ENCODE peak calls at places on chromosome 17, in eight cellular contexts. One of them, this sample, is unnamed.

GRCh38 chr17:76543482-76544122 is 3.8 kb downstream of the PRCD start:
- DNase-seq in GM12878: no peak
- DNase-seq in transverse colon: no peak
- DNase-seq in endothelial cell of umbilical vein: no peak
- DNase-seq in HepG2: no peak
- DNase-seq in HCT116: no peak
- DNase-seq in breast epithelium: no peak
- DNase-seq in stomach: no peak
- DNase-seq in this sample: no peak

GRCh38 chr17:69404398-69404797 is 10.1 kb upstream of the MAP2K6 start:
- DNase-seq in transverse colon: no peak
- DNase-seq in HepG2: no peak
- DNase-seq in breast epithelium: no peak
- DNase-seq in endothelial cell of umbilical vein: no peak
- DNase-seq in GM12878: no peak
- DNase-seq in HCT116: no peak
- DNase-seq in stomach: no peak
- DNase-seq in this sample: no peak

GRCh38 chr17:75404223-75404738 is 1.2 kb downstream of the GRB2 start:
- DNase-seq in HepG2: peak
- DNase-seq in GM12878: no peak
- DNase-seq in HCT116: peak
- DNase-seq in endothelial cell of umbilical vein: peak
- DNase-seq in transverse colon: peak
- DNase-seq in breast epithelium: no peak
- DNase-seq in stomach: peak
- DNase-seq in this sample: peak

GRCh38 chr17:21352221-21352980 is 23.8 kb upstream of the KCNJ12 start:
- DNase-seq in endothelial cell of umbilical vein: no peak
- DNase-seq in stomach: no peak
- DNase-seq in HCT116: no peak
- DNase-seq in breast epithelium: no peak
- DNase-seq in HepG2: no peak
- DNase-seq in transverse colon: peak
- DNase-seq in GM12878: no peak
- DNase-seq in this sample: no peak

GRCh38 chr17:57574040-57574513 is 171.0 kb downstream of the CCDC182 start:
- DNase-seq in transverse colon: no peak
- DNase-seq in HepG2: no peak
- DNase-seq in stomach: no peak
- DNase-seq in breast epithelium: peak
- DNase-seq in GM12878: no peak
- DNase-seq in HCT116: no peak
- DNase-seq in endothelial cell of umbilical vein: no peak
- DNase-seq in this sample: peak

GRCh38 chr17:28745052-28745776 is 1.4 kb downstream of the TRAF4 start:
- DNase-seq in endothelial cell of umbilical vein: peak
- DNase-seq in HepG2: peak
- DNase-seq in GM12878: no peak
- DNase-seq in transverse colon: peak
- DNase-seq in breast epithelium: peak
- DNase-seq in HCT116: no peak
- DNase-seq in stomach: peak
- DNase-seq in this sample: peak

GRCh38 chr17:41308918-41309359 is at the start of gene KRTAP16-1:
- DNase-seq in endothelial cell of umbilical vein: no peak
- DNase-seq in HCT116: no peak
- DNase-seq in transverse colon: no peak
- DNase-seq in breast epithelium: no peak
- DNase-seq in GM12878: no peak
- DNase-seq in HepG2: no peak
- DNase-seq in stomach: no peak
- DNase-seq in this sample: no peak

GRCh38 chr17:29590979-29591736 is 1.7 kb upstream of the GIT1 start:
- DNase-seq in breast epithelium: no peak
- DNase-seq in GM12878: no peak
- DNase-seq in HCT116: peak
- DNase-seq in HepG2: peak
- DNase-seq in transverse colon: peak
- DNase-seq in endothelial cell of umbilical vein: no peak
- DNase-seq in stomach: no peak
- DNase-seq in this sample: no peak

GRCh38 chr17:8887834-8888703 is 20.6 kb upstream of the PIK3R6 start:
- DNase-seq in endothelial cell of umbilical vein: no peak
- DNase-seq in HCT116: no peak
- DNase-seq in stomach: no peak
- DNase-seq in transverse colon: no peak
- DNase-seq in HepG2: peak
- DNase-seq in GM12878: no peak
- DNase-seq in breast epithelium: no peak
- DNase-seq in this sample: no peak

GRCh38 chr17:62648247-62648953 is 20.9 kb downstream of the MRC2 start:
- DNase-seq in HCT116: no peak
- DNase-seq in transverse colon: no peak
- DNase-seq in GM12878: no peak
- DNase-seq in stomach: no peak
- DNase-seq in breast epithelium: no peak
- DNase-seq in HepG2: no peak
- DNase-seq in endothelial cell of umbilical vein: no peak
- DNase-seq in this sample: no peak

GRCh38 chr17:9935408-9935807 is 30.3 kb upstream of the RCVRN start:
- DNase-seq in breast epithelium: peak
- DNase-seq in GM12878: no peak
- DNase-seq in transverse colon: no peak
- DNase-seq in HCT116: no peak
- DNase-seq in endothelial cell of umbilical vein: no peak
- DNase-seq in stomach: no peak
- DNase-seq in HepG2: no peak
- DNase-seq in this sample: no peak

GRCh38 chr17:15262291-15263205 is 2.6 kb downstream of the PMP22 start:
- DNase-seq in GM12878: no peak
- DNase-seq in transverse colon: peak
- DNase-seq in stomach: peak
- DNase-seq in HepG2: no peak
- DNase-seq in endothelial cell of umbilical vein: peak
- DNase-seq in breast epithelium: peak
- DNase-seq in HCT116: peak
- DNase-seq in this sample: peak

GRCh38 chr17:348692-349425 is 3.7 kb downstream of the RPH3AL start:
- DNase-seq in stomach: peak
- DNase-seq in GM12878: no peak
- DNase-seq in HCT116: no peak
- DNase-seq in HepG2: peak
- DNase-seq in breast epithelium: no peak
- DNase-seq in endothelial cell of umbilical vein: peak
- DNase-seq in transverse colon: peak
- DNase-seq in this sample: peak

GRCh38 chr17:80984749-80985148 is 6.9 kb upstream of the CHMP6 start:
- DNase-seq in HCT116: peak
- DNase-seq in GM12878: no peak
- DNase-seq in breast epithelium: no peak
- DNase-seq in HepG2: peak
- DNase-seq in transverse colon: no peak
- DNase-seq in stomach: no peak
- DNase-seq in endothelial cell of umbilical vein: no peak
- DNase-seq in this sample: no peak

GRCh38 chr17:43442711-43443110 is 41.1 kb upstream of the DHX8 start:
- DNase-seq in HepG2: no peak
- DNase-seq in stomach: no peak
- DNase-seq in transverse colon: no peak
- DNase-seq in GM12878: no peak
- DNase-seq in HCT116: no peak
- DNase-seq in breast epithelium: no peak
- DNase-seq in endothelial cell of umbilical vein: no peak
- DNase-seq in this sample: no peak

GRCh38 chr17:17692353-17693252 is 11.3 kb downstream of the RAI1 start:
- DNase-seq in endothelial cell of umbilical vein: peak
- DNase-seq in GM12878: no peak
- DNase-seq in HepG2: peak
- DNase-seq in stomach: no peak
- DNase-seq in transverse colon: no peak
- DNase-seq in breast epithelium: no peak
- DNase-seq in HCT116: no peak
- DNase-seq in this sample: no peak

GRCh38 chr17:60529806-60530205 is 3.8 kb upstream of the APPBP2 start:
- DNase-seq in stomach: no peak
- DNase-seq in GM12878: no peak
- DNase-seq in HepG2: no peak
- DNase-seq in transverse colon: no peak
- DNase-seq in endothelial cell of umbilical vein: no peak
- DNase-seq in breast epithelium: no peak
- DNase-seq in HCT116: no peak
- DNase-seq in this sample: no peak

GRCh38 chr17:1379930-1380313 is 20.1 kb downstream of the YWHAE start:
- DNase-seq in breast epithelium: no peak
- DNase-seq in HepG2: no peak
- DNase-seq in GM12878: peak
- DNase-seq in stomach: no peak
- DNase-seq in endothelial cell of umbilical vein: no peak
- DNase-seq in HCT116: no peak
- DNase-seq in transverse colon: no peak
- DNase-seq in this sample: no peak

GRCh38 chr17:1376061-1376460 is 24.0 kb downstream of the YWHAE start:
- DNase-seq in breast epithelium: no peak
- DNase-seq in endothelial cell of umbilical vein: no peak
- DNase-seq in GM12878: no peak
- DNase-seq in HCT116: no peak
- DNase-seq in transverse colon: no peak
- DNase-seq in HepG2: no peak
- DNase-seq in stomach: no peak
- DNase-seq in this sample: no peak

GRCh38 chr17:1379208-1379929 is 20.7 kb downstream of the YWHAE start:
- DNase-seq in HCT116: no peak
- DNase-seq in stomach: no peak
- DNase-seq in HepG2: no peak
- DNase-seq in GM12878: no peak
- DNase-seq in transverse colon: no peak
- DNase-seq in breast epithelium: no peak
- DNase-seq in endothelial cell of umbilical vein: no peak
- DNase-seq in this sample: no peak

GRCh38 chr17:1375615-1376014 is 24.4 kb downstream of the YWHAE start:
- DNase-seq in GM12878: no peak
- DNase-seq in HepG2: no peak
- DNase-seq in endothelial cell of umbilical vein: no peak
- DNase-seq in breast epithelium: no peak
- DNase-seq in transverse colon: no peak
- DNase-seq in stomach: no peak
- DNase-seq in HCT116: no peak
- DNase-seq in this sample: no peak

DNA sequence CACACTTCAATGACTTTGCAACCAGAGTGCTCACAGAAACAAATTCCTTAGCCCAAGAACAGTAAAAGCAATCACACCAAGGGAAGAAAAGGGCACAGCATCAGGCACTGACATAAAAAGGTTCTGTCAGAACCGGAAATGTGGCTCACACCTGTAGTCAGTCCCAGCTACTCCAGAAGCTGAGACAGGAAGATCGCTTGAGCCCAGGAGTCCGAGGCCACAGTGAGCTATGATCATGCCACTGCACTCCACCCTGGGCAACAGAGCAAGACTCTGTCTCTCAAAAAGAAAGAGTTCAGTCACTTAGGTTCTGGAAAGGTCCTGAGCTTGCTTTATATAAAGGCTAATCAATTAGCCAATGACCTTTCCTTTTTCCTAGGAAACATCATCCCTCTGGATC is 22.7 kb downstream of the YWHAE start:
- DNase-seq in transverse colon: no peak
- DNase-seq in HCT116: no peak
- DNase-seq in GM12878: no peak
- DNase-seq in breast epithelium: no peak
- DNase-seq in endothelial cell of umbilical vein: no peak
- DNase-seq in stomach: no peak
- DNase-seq in HepG2: no peak
- DNase-seq in this sample: no peak
- H3K27ac ChIP-seq in transverse colon: peak
- H3K27ac ChIP-seq in HCT116: no peak
- H3K27ac ChIP-seq in GM12878: peak
- H3K27ac ChIP-seq in breast epithelium: peak
- H3K27ac ChIP-seq in endothelial cell of umbilical vein: no peak
- H3K27ac ChIP-seq in stomach: peak
- H3K27ac ChIP-seq in HepG2: no peak
- H3K27ac ChIP-seq in this sample: peak

GRCh38 chr17:39360537-39360936 is 40.9 kb downstream of the FBXL20 start:
- DNase-seq in transverse colon: no peak
- DNase-seq in HCT116: no peak
- DNase-seq in HepG2: no peak
- DNase-seq in GM12878: no peak
- DNase-seq in endothelial cell of umbilical vein: no peak
- DNase-seq in breast epithelium: no peak
- DNase-seq in stomach: no peak
- DNase-seq in this sample: no peak
- TF ChIP-seq POLR2AphosphoS5 in transverse colon: no peak
- TF ChIP-seq POLR2AphosphoS5 in HCT116: no peak
- TF ChIP-seq POLR2AphosphoS5 in HepG2: no peak
- TF ChIP-seq POLR2AphosphoS5 in GM12878: no peak
- TF ChIP-seq POLR2AphosphoS5 in endothelial cell of umbilical vein: no peak
- TF ChIP-seq POLR2AphosphoS5 in breast epithelium: no peak
- TF ChIP-seq POLR2AphosphoS5 in stomach: no peak
- TF ChIP-seq POLR2AphosphoS5 in this sample: no peak

DNA sequence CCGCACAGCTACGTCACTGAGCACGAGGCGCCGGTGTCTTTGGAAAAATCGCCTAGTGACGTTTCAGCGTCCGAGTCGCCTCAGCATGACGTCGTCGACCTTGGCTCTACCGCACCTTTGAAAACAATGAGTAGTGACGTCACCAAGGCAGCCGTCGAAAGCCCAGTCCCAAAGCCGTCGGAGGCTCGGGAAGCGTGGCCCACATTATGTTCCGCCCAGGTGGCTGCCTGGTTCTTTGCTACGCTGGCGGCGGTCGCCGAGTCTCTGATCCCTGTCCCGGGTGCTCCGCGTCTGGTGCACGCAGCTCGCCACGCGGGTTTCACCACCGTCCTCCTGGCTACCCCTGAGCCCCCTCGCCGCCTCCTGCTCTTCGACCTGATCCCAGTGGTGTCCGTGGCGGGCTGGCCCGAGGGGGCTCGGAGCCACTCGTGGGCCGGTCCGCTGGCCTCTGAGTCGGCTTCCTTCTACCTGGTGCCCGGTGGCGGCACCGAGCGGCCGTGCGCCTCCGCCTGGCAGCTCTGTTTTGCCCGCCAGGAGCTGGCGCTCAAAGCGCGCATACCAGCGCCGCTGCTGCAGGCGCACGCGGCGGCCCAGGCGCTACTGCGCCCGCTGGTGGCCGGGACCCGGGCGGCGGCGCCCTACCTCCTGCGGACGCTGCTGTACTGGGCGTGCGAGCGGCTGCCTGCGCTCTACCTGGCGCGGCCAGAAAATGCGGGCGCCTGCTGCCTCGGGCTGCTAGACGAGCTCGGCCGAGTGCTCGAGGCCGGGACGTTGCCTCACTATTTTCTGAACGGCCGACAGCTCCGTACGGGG is 1.5 kb downstream of the TMEM102 start:
- DNase-seq in endothelial cell of umbilical vein: peak
- DNase-seq in transverse colon: peak
- DNase-seq in HCT116: peak
- DNase-seq in GM12878: no peak
- DNase-seq in HepG2: peak
- DNase-seq in breast epithelium: peak
- DNase-seq in stomach: peak
- DNase-seq in this sample: peak
- TF ChIP-seq POLR2A in endothelial cell of umbilical vein: peak
- TF ChIP-seq POLR2A in transverse colon: peak
- TF ChIP-seq POLR2A in HCT116: no peak
- TF ChIP-seq POLR2A in GM12878: no peak
- TF ChIP-seq POLR2A in HepG2: no peak
- TF ChIP-seq POLR2A in breast epithelium: no peak
- TF ChIP-seq POLR2A in stomach: no peak
- TF ChIP-seq POLR2A in this sample: peak

GRCh38 chr17:78358538-78359215 is 1.2 kb downstream of the SOCS3 start:
- DNase-seq in stomach: peak
- DNase-seq in transverse colon: peak
- DNase-seq in breast epithelium: no peak
- DNase-seq in HepG2: no peak
- DNase-seq in GM12878: no peak
- DNase-seq in HCT116: no peak
- DNase-seq in endothelial cell of umbilical vein: peak
- DNase-seq in this sample: no peak
- H3K27ac ChIP-seq in stomach: peak
- H3K27ac ChIP-seq in transverse colon: peak
- H3K27ac ChIP-seq in breast epithelium: peak
- H3K27ac ChIP-seq in HepG2: no peak
- H3K27ac ChIP-seq in GM12878: no peak
- H3K27ac ChIP-seq in HCT116: peak
- H3K27ac ChIP-seq in endothelial cell of umbilical vein: peak
- H3K27ac ChIP-seq in this sample: peak

This sample was measured in prostate gland.